ENCODE peak calls at places on chromosomes 12 and 14, in eight cellular contexts. One of them, this sample, is unnamed.

GRCh38 chr14:24307575-24308341 is at the start of gene CIDEB:
- DNase-seq in nephron progenitor cell: peak
- DNase-seq in HFFc6: peak
- DNase-seq in activated CD8-positive, alpha-beta T cell treated with anti-CD3 and anti-CD28 coated beads for 36 hours: peak
- DNase-seq in fibroblast of lung: peak
- DNase-seq in tibial nerve: no peak
- DNase-seq in GM13977: peak
- DNase-seq in right atrium auricular region: no peak
- DNase-seq in this sample: no peak

GRCh38 chr12:52872644-52873384 is 24.0 kb upstream of the KRT78 start:
- DNase-seq in GM13977: no peak
- DNase-seq in HFFc6: no peak
- DNase-seq in fibroblast of lung: no peak
- DNase-seq in right atrium auricular region: no peak
- DNase-seq in tibial nerve: no peak
- DNase-seq in nephron progenitor cell: peak
- DNase-seq in activated CD8-positive, alpha-beta T cell treated with anti-CD3 and anti-CD28 coated beads for 36 hours: no peak
- DNase-seq in this sample: no peak

GRCh38 chr14:32370720-32371119 is 41.6 kb downstream of the AKAP6 start:
- DNase-seq in right atrium auricular region: no peak
- DNase-seq in GM13977: no peak
- DNase-seq in tibial nerve: no peak
- DNase-seq in HFFc6: peak
- DNase-seq in nephron progenitor cell: no peak
- DNase-seq in fibroblast of lung: peak
- DNase-seq in activated CD8-positive, alpha-beta T cell treated with anti-CD3 and anti-CD28 coated beads for 36 hours: no peak
- DNase-seq in this sample: peak

GRCh38 chr12:8033153-8034044 is 883 bp downstream of the FOXJ2 start:
- DNase-seq in fibroblast of lung: peak
- DNase-seq in activated CD8-positive, alpha-beta T cell treated with anti-CD3 and anti-CD28 coated beads for 36 hours: peak
- DNase-seq in GM13977: peak
- DNase-seq in right atrium auricular region: no peak
- DNase-seq in HFFc6: peak
- DNase-seq in nephron progenitor cell: peak
- DNase-seq in tibial nerve: peak
- DNase-seq in this sample: no peak

GRCh38 chr12:49609875-49610154 is 4.4 kb upstream of the FAM186B start:
- DNase-seq in tibial nerve: no peak
- DNase-seq in fibroblast of lung: no peak
- DNase-seq in GM13977: no peak
- DNase-seq in nephron progenitor cell: no peak
- DNase-seq in right atrium auricular region: no peak
- DNase-seq in HFFc6: peak
- DNase-seq in activated CD8-positive, alpha-beta T cell treated with anti-CD3 and anti-CD28 coated beads for 36 hours: no peak
- DNase-seq in this sample: no peak

GRCh38 chr14:90963343-90963742 is 97.1 kb downstream of the RPS6KA5 start:
- DNase-seq in right atrium auricular region: no peak
- DNase-seq in fibroblast of lung: no peak
- DNase-seq in HFFc6: no peak
- DNase-seq in GM13977: no peak
- DNase-seq in nephron progenitor cell: no peak
- DNase-seq in tibial nerve: no peak
- DNase-seq in activated CD8-positive, alpha-beta T cell treated with anti-CD3 and anti-CD28 coated beads for 36 hours: no peak
- DNase-seq in this sample: no peak

GRCh38 chr14:54291491-54292191 is 105.2 kb upstream of the CDKN3 start:
- DNase-seq in GM13977: no peak
- DNase-seq in nephron progenitor cell: peak
- DNase-seq in activated CD8-positive, alpha-beta T cell treated with anti-CD3 and anti-CD28 coated beads for 36 hours: no peak
- DNase-seq in tibial nerve: no peak
- DNase-seq in right atrium auricular region: peak
- DNase-seq in fibroblast of lung: peak
- DNase-seq in HFFc6: no peak
- DNase-seq in this sample: no peak

GRCh38 chr12:6829532-6830220 is 1.5 kb downstream of the P3H3 start:
- DNase-seq in fibroblast of lung: no peak
- DNase-seq in tibial nerve: no peak
- DNase-seq in right atrium auricular region: no peak
- DNase-seq in HFFc6: no peak
- DNase-seq in nephron progenitor cell: no peak
- DNase-seq in GM13977: no peak
- DNase-seq in activated CD8-positive, alpha-beta T cell treated with anti-CD3 and anti-CD28 coated beads for 36 hours: no peak
- DNase-seq in this sample: no peak

GRCh38 chr12:75666126-75666979 is 154.9 kb upstream of the KRR1 start:
- DNase-seq in right atrium auricular region: no peak
- DNase-seq in GM13977: no peak
- DNase-seq in activated CD8-positive, alpha-beta T cell treated with anti-CD3 and anti-CD28 coated beads for 36 hours: no peak
- DNase-seq in fibroblast of lung: peak
- DNase-seq in HFFc6: peak
- DNase-seq in tibial nerve: no peak
- DNase-seq in nephron progenitor cell: peak
- DNase-seq in this sample: no peak

GRCh38 chr12:107349008-107349747 is 255.8 kb upstream of the CRY1 start:
- DNase-seq in fibroblast of lung: peak
- DNase-seq in GM13977: no peak
- DNase-seq in activated CD8-positive, alpha-beta T cell treated with anti-CD3 and anti-CD28 coated beads for 36 hours: no peak
- DNase-seq in nephron progenitor cell: no peak
- DNase-seq in HFFc6: peak
- DNase-seq in tibial nerve: peak
- DNase-seq in right atrium auricular region: no peak
- DNase-seq in this sample: peak

GRCh38 chr12:8709124-8709830 is 11.5 kb downstream of the RIMKLB start:
- DNase-seq in GM13977: no peak
- DNase-seq in activated CD8-positive, alpha-beta T cell treated with anti-CD3 and anti-CD28 coated beads for 36 hours: no peak
- DNase-seq in right atrium auricular region: no peak
- DNase-seq in HFFc6: no peak
- DNase-seq in tibial nerve: no peak
- DNase-seq in nephron progenitor cell: no peak
- DNase-seq in fibroblast of lung: no peak
- DNase-seq in this sample: no peak

GRCh38 chr12:46259713-46260112 is 9.1 kb downstream of the SLC38A1 start:
- DNase-seq in activated CD8-positive, alpha-beta T cell treated with anti-CD3 and anti-CD28 coated beads for 36 hours: no peak
- DNase-seq in HFFc6: no peak
- DNase-seq in fibroblast of lung: no peak
- DNase-seq in right atrium auricular region: no peak
- DNase-seq in GM13977: no peak
- DNase-seq in nephron progenitor cell: no peak
- DNase-seq in tibial nerve: no peak
- DNase-seq in this sample: no peak

GRCh38 chr14:23899788-23900187 is 53.8 kb upstream of the DHRS4 start:
- DNase-seq in activated CD8-positive, alpha-beta T cell treated with anti-CD3 and anti-CD28 coated beads for 36 hours: no peak
- DNase-seq in right atrium auricular region: no peak
- DNase-seq in tibial nerve: no peak
- DNase-seq in HFFc6: no peak
- DNase-seq in nephron progenitor cell: no peak
- DNase-seq in fibroblast of lung: no peak
- DNase-seq in GM13977: no peak
- DNase-seq in this sample: no peak

GRCh38 chr12:3752096-3752709 is 706 bp downstream of the CRACR2A start:
- DNase-seq in HFFc6: no peak
- DNase-seq in nephron progenitor cell: no peak
- DNase-seq in fibroblast of lung: peak
- DNase-seq in activated CD8-positive, alpha-beta T cell treated with anti-CD3 and anti-CD28 coated beads for 36 hours: peak
- DNase-seq in right atrium auricular region: no peak
- DNase-seq in GM13977: peak
- DNase-seq in tibial nerve: no peak
- DNase-seq in this sample: no peak

GRCh38 chr14:100416921-100417451 is 93.8 kb downstream of the SLC25A47 start:
- DNase-seq in tibial nerve: no peak
- DNase-seq in GM13977: no peak
- DNase-seq in fibroblast of lung: peak
- DNase-seq in activated CD8-positive, alpha-beta T cell treated with anti-CD3 and anti-CD28 coated beads for 36 hours: no peak
- DNase-seq in nephron progenitor cell: no peak
- DNase-seq in HFFc6: peak
- DNase-seq in right atrium auricular region: no peak
- DNase-seq in this sample: peak

GRCh38 chr14:100417466-100417865 is 94.3 kb downstream of the SLC25A47 start:
- DNase-seq in tibial nerve: no peak
- DNase-seq in HFFc6: peak
- DNase-seq in fibroblast of lung: peak
- DNase-seq in GM13977: no peak
- DNase-seq in nephron progenitor cell: peak
- DNase-seq in right atrium auricular region: peak
- DNase-seq in activated CD8-positive, alpha-beta T cell treated with anti-CD3 and anti-CD28 coated beads for 36 hours: no peak
- DNase-seq in this sample: peak

GRCh38 chr14:100421756-100422470 is 98.8 kb downstream of the SLC25A47 start:
- DNase-seq in GM13977: no peak
- DNase-seq in activated CD8-positive, alpha-beta T cell treated with anti-CD3 and anti-CD28 coated beads for 36 hours: no peak
- DNase-seq in HFFc6: no peak
- DNase-seq in right atrium auricular region: no peak
- DNase-seq in fibroblast of lung: no peak
- DNase-seq in tibial nerve: no peak
- DNase-seq in nephron progenitor cell: no peak
- DNase-seq in this sample: no peak

GRCh38 chr14:100422556-100423420 is 99.6 kb downstream of the SLC25A47 start:
- DNase-seq in GM13977: no peak
- DNase-seq in HFFc6: no peak
- DNase-seq in tibial nerve: no peak
- DNase-seq in right atrium auricular region: no peak
- DNase-seq in nephron progenitor cell: no peak
- DNase-seq in activated CD8-positive, alpha-beta T cell treated with anti-CD3 and anti-CD28 coated beads for 36 hours: no peak
- DNase-seq in fibroblast of lung: peak
- DNase-seq in this sample: no peak

GRCh38 chr14:100419856-100420255 is 96.7 kb downstream of the SLC25A47 start:
- DNase-seq in nephron progenitor cell: peak
- DNase-seq in GM13977: no peak
- DNase-seq in activated CD8-positive, alpha-beta T cell treated with anti-CD3 and anti-CD28 coated beads for 36 hours: no peak
- DNase-seq in right atrium auricular region: no peak
- DNase-seq in HFFc6: no peak
- DNase-seq in tibial nerve: no peak
- DNase-seq in fibroblast of lung: no peak
- DNase-seq in this sample: no peak
- TF ChIP-seq CTCF in nephron progenitor cell: peak
- TF ChIP-seq CTCF in GM13977: no peak
- TF ChIP-seq CTCF in activated CD8-positive, alpha-beta T cell treated with anti-CD3 and anti-CD28 coated beads for 36 hours: no peak
- TF ChIP-seq CTCF in right atrium auricular region: no peak
- TF ChIP-seq CTCF in HFFc6: peak
- TF ChIP-seq CTCF in tibial nerve: no peak
- TF ChIP-seq CTCF in fibroblast of lung: no peak
- TF ChIP-seq CTCF in this sample: peak

GRCh38 chr12:29891792-29892191 is 108.0 kb upstream of the TMTC1 start:
- DNase-seq in tibial nerve: no peak
- DNase-seq in HFFc6: no peak
- DNase-seq in nephron progenitor cell: no peak
- DNase-seq in fibroblast of lung: no peak
- DNase-seq in activated CD8-positive, alpha-beta T cell treated with anti-CD3 and anti-CD28 coated beads for 36 hours: no peak
- DNase-seq in right atrium auricular region: no peak
- DNase-seq in GM13977: no peak
- DNase-seq in this sample: no peak

GRCh38 chr12:29888777-29889176 is 105.0 kb upstream of the TMTC1 start:
- DNase-seq in nephron progenitor cell: no peak
- DNase-seq in fibroblast of lung: no peak
- DNase-seq in GM13977: no peak
- DNase-seq in HFFc6: no peak
- DNase-seq in right atrium auricular region: no peak
- DNase-seq in activated CD8-positive, alpha-beta T cell treated with anti-CD3 and anti-CD28 coated beads for 36 hours: no peak
- DNase-seq in tibial nerve: no peak
- DNase-seq in this sample: no peak

GRCh38 chr12:29893002-29893401 is 109.3 kb upstream of the TMTC1 start:
- DNase-seq in activated CD8-positive, alpha-beta T cell treated with anti-CD3 and anti-CD28 coated beads for 36 hours: no peak
- DNase-seq in GM13977: no peak
- DNase-seq in fibroblast of lung: no peak
- DNase-seq in tibial nerve: no peak
- DNase-seq in nephron progenitor cell: no peak
- DNase-seq in HFFc6: no peak
- DNase-seq in right atrium auricular region: no peak
- DNase-seq in this sample: no peak

DNA sequence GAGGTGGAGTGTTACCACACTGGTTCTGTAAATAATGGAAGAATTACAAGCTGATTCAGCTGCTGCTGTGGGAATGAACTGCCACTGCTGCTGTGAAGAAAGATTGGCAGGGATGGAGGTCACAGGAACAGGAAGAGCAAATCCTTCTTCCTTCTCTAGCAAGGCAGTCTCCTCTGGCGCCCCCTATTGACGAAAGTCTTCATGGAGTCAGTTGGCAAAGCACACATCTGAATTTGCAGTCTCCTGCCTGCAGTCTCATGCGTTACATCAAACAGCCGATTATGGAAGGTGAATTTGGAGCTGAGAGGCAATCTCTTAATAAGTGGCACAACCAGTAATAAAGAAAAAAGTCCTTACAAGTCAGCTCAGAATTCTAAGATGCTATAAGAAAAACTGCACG is 106.0 kb upstream of the TMTC1 start:
- DNase-seq in HFFc6: no peak
- DNase-seq in nephron progenitor cell: peak
- DNase-seq in right atrium auricular region: no peak
- DNase-seq in tibial nerve: peak
- DNase-seq in fibroblast of lung: peak
- DNase-seq in activated CD8-positive, alpha-beta T cell treated with anti-CD3 and anti-CD28 coated beads for 36 hours: peak
- DNase-seq in GM13977: peak
- DNase-seq in this sample: no peak
- TF ChIP-seq CTCF in HFFc6: no peak
- TF ChIP-seq CTCF in nephron progenitor cell: peak
- TF ChIP-seq CTCF in right atrium auricular region: peak
- TF ChIP-seq CTCF in tibial nerve: peak
- TF ChIP-seq CTCF in fibroblast of lung: peak
- TF ChIP-seq CTCF in activated CD8-positive, alpha-beta T cell treated with anti-CD3 and anti-CD28 coated beads for 36 hours: peak
- TF ChIP-seq CTCF in GM13977: peak
- TF ChIP-seq CTCF in this sample: peak

DNA sequence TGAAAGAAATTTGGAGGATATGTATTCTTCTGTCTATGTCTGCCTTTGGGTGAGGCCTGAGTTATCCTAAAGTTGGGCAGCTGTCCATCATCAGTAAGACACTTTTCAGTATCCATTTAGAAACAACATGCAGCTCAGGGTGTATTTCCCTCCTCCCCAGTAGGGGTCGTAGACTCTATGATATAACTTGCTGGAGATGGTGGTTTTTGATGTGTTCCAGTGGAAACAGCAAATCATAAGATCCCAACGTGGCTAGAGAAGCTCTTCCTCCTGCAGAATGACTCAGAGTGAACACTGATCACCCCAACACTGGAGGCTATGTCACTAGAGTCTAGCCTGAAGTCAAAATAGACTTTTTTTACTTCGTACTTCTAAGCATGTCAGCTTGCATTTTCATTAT is 331.6 kb upstream of the STXBP6 start:
- DNase-seq in fibroblast of lung: no peak
- DNase-seq in GM13977: no peak
- DNase-seq in right atrium auricular region: no peak
- DNase-seq in activated CD8-positive, alpha-beta T cell treated with anti-CD3 and anti-CD28 coated beads for 36 hours: no peak
- DNase-seq in tibial nerve: no peak
- DNase-seq in HFFc6: no peak
- DNase-seq in nephron progenitor cell: no peak
- DNase-seq in this sample: no peak
- TF ChIP-seq CTCF in fibroblast of lung: no peak
- TF ChIP-seq CTCF in GM13977: peak
- TF ChIP-seq CTCF in right atrium auricular region: no peak
- TF ChIP-seq CTCF in activated CD8-positive, alpha-beta T cell treated with anti-CD3 and anti-CD28 coated beads for 36 hours: no peak
- TF ChIP-seq CTCF in tibial nerve: no peak
- TF ChIP-seq CTCF in HFFc6: no peak
- TF ChIP-seq CTCF in nephron progenitor cell: peak
- TF ChIP-seq CTCF in this sample: no peak

GRCh38 chr14:20818861-20819260 is 16.2 kb upstream of the RNASE1 start:
- DNase-seq in tibial nerve: no peak
- DNase-seq in nephron progenitor cell: no peak
- DNase-seq in right atrium auricular region: no peak
- DNase-seq in fibroblast of lung: no peak
- DNase-seq in HFFc6: no peak
- DNase-seq in GM13977: no peak
- DNase-seq in activated CD8-positive, alpha-beta T cell treated with anti-CD3 and anti-CD28 coated beads for 36 hours: no peak
- DNase-seq in this sample: no peak
- TF ChIP-seq CTCF in tibial nerve: no peak
- TF ChIP-seq CTCF in nephron progenitor cell: no peak
- TF ChIP-seq CTCF in right atrium auricular region: no peak
- TF ChIP-seq CTCF in fibroblast of lung: no peak
- TF ChIP-seq CTCF in HFFc6: peak
- TF ChIP-seq CTCF in GM13977: no peak
- TF ChIP-seq CTCF in activated CD8-positive, alpha-beta T cell treated with anti-CD3 and anti-CD28 coated beads for 36 hours: no peak
- TF ChIP-seq CTCF in this sample: no peak